ENCODE peak calls at places on chromosome 4, in six cellular contexts. S is neuronal stem cell, X is sigmoid colon, M is SIG-M5, U is stromal cell of bone marrow, V is activated T-helper 1 cell treated with Interleukin-2 at 50 U/mL for 16 hours. A is an unnamed sample.

GRCh38 chr4:7034262-7035081 is 8.7 kb upstream of the TADA2B start:
- DNase-seq in U (no peak), X (no peak), V (no peak), S (no peak), M (no peak), A (no peak)

GRCh38 chr4:157444014-157444413 is 223.5 kb downstream of the GRIA2 start:
- DNase-seq in M (no peak), V (no peak), S (no peak), X (no peak), U (no peak), A (no peak)

GRCh38 chr4:23373269-23373668 is 516.6 kb downstream of the PPARGC1A start:
- DNase-seq in M (no peak), U (no peak), S (no peak), V (no peak), X (no peak), A (no peak)

GRCh38 chr4:86498560-86499166 is 95.5 kb upstream of the PTPN13 start:
- DNase-seq in M (no peak), X (no peak), V (no peak), U (peak), S (no peak), A (no peak)

GRCh38 chr4:71441186-71442169 is 102.7 kb downstream of the SLC4A4 start:
- DNase-seq in S (no peak), V (no peak), M (no peak), U (no peak), X (no peak), A (no peak)

GRCh38 chr4:185742766-185743165 is 69.2 kb downstream of the SORBS2 start:
- DNase-seq in S (no peak), X (no peak), V (no peak), M (no peak), U (no peak), A (no peak)

GRCh38 chr4:119302073-119302832 is 19.7 kb downstream of the FABP2 start:
- DNase-seq in M (no peak), S (no peak), U (no peak), X (no peak), V (no peak), A (no peak)

GRCh38 chr4:4914059-4914820 is 54.8 kb downstream of the MSX1 start:
- DNase-seq in S (no peak), X (no peak), V (no peak), M (no peak), U (peak), A (no peak)

GRCh38 chr4:174080361-174080760 is 203.1 kb downstream of the FBXO8 start:
- DNase-seq in S (no peak), U (no peak), V (no peak), X (no peak), M (no peak), A (no peak)

GRCh38 chr4:89733936-89734335 is 103.0 kb downstream of the SNCA start:
- DNase-seq in U (no peak), V (no peak), X (no peak), S (no peak), M (no peak), A (no peak)

GRCh38 chr4:48877827-48878535 is 28.6 kb downstream of the OCIAD2 start:
- DNase-seq in V (no peak), M (no peak), S (no peak), X (no peak), U (no peak), A (no peak)

GRCh38 chr4:78032446-78032845 is 24.7 kb upstream of the FRAS1 start:
- DNase-seq in X (no peak), U (no peak), S (no peak), V (no peak), M (no peak), A (no peak)

GRCh38 chr4:168028970-168029610 is 63.2 kb upstream of the ANXA10 start:
- DNase-seq in V (no peak), X (no peak), M (no peak), U (no peak), S (no peak), A (no peak)

GRCh38 chr4:95546866-95547707 is 1.7 kb downstream of the UNC5C start:
- DNase-seq in V (no peak), U (no peak), M (no peak), S (no peak), X (no peak), A (no peak)

GRCh38 chr4:83112678-83113428 is 1.7 kb downstream of the PLAC8 start:
- DNase-seq in X (no peak), S (no peak), M (peak), U (no peak), V (no peak), A (no peak)

GRCh38 chr4:60865238-60865637 is 334.9 kb upstream of the ADGRL3 start:
- DNase-seq in M (no peak), X (no peak), V (no peak), U (no peak), S (no peak), A (no peak)